ENCODE peak calls at places on chromosomes 12 and 14, in four cellular contexts. U is GM23338, A is breast epithelium, X is stomach. C is an unnamed sample.

GRCh38 chr12:24823808-24824515 is 124.9 kb downstream of the BCAT1 start:
- DNase-seq in A (no peak), U (no peak), X (no peak), C (no peak)

GRCh38 chr12:122423258-122424165 is 1.0 kb upstream of the CLIP1 start:
- DNase-seq in A (no peak), X (no peak), U (peak; percentile 69), C (peak; percentile 69)

GRCh38 chr12:11580125-11580751 is 69.2 kb upstream of the ETV6 start:
- DNase-seq in U (no peak), X (peak; percentile 32), A (no peak), C (peak; percentile 71)

GRCh38 chr14:39446131-39446744 is 14.0 kb upstream of the FBXO33 start:
- DNase-seq in A (no peak), X (no peak), U (no peak), C (no peak)

GRCh38 chr12:1093166-1093751 is 102.2 kb downstream of the ERC1 start:
- DNase-seq in A (no peak), X (no peak), U (peak; percentile 85), C (no peak)

GRCh38 chr12:46443594-46444263 is 71.2 kb upstream of the SLC38A2 start:
- DNase-seq in A (no peak), X (no peak), U (no peak), C (no peak)

GRCh38 chr14:96225745-96226151 is 21.1 kb downstream of the BDKRB2 start:
- DNase-seq in A (no peak), U (peak; percentile 56), X (no peak), C (no peak)

GRCh38 chr14:20774258-20774657 is 6.1 kb downstream of the EDDM3B start:
- DNase-seq in A (no peak), X (no peak), U (no peak), C (no peak)

GRCh38 chr12:122884860-122885259 is 11.1 kb downstream of the VPS37B start:
- DNase-seq in X (no peak), U (no peak), A (no peak), C (no peak)

GRCh38 chr12:32756476-32757158 is 920 bp upstream of the YARS2 start:
- DNase-seq in A (no peak), U (peak; percentile 26), X (no peak), C (no peak)

GRCh38 chr12:18120899-18121298 is 30.9 kb upstream of the RERGL start:
- DNase-seq in X (no peak), A (no peak), U (no peak), C (no peak)

GRCh38 chr12:218221-218620 is 4.3 kb upstream of the SLC6A12 start:
- DNase-seq in U (no peak), A (no peak), X (no peak), C (no peak)

GRCh38 chr12:99910342-99910741 is 74.4 kb downstream of the ANKS1B start:
- DNase-seq in X (no peak), U (no peak), A (no peak), C (no peak)

GRCh38 chr14:64700894-64701293 is 3.3 kb upstream of the PLEKHG3 start:
- DNase-seq in U (no peak), A (no peak), X (no peak), C (no peak)

GRCh38 chr14:64704145-64704742 is at the start of gene PLEKHG3:
- DNase-seq in X (peak; percentile 87), A (peak; percentile 90), U (peak; percentile 93), C (peak; percentile 93)

GRCh38 chr14:64701660-64702059 is 2.6 kb upstream of the PLEKHG3 start:
- DNase-seq in U (peak; percentile 75), A (no peak), X (no peak), C (peak; percentile 1)

GRCh38 chr14:64703393-64704144 is 655 bp upstream of the PLEKHG3 start:
- DNase-seq in A (no peak), X (no peak), U (peak; percentile 70), C (peak; percentile 60)

DNA sequence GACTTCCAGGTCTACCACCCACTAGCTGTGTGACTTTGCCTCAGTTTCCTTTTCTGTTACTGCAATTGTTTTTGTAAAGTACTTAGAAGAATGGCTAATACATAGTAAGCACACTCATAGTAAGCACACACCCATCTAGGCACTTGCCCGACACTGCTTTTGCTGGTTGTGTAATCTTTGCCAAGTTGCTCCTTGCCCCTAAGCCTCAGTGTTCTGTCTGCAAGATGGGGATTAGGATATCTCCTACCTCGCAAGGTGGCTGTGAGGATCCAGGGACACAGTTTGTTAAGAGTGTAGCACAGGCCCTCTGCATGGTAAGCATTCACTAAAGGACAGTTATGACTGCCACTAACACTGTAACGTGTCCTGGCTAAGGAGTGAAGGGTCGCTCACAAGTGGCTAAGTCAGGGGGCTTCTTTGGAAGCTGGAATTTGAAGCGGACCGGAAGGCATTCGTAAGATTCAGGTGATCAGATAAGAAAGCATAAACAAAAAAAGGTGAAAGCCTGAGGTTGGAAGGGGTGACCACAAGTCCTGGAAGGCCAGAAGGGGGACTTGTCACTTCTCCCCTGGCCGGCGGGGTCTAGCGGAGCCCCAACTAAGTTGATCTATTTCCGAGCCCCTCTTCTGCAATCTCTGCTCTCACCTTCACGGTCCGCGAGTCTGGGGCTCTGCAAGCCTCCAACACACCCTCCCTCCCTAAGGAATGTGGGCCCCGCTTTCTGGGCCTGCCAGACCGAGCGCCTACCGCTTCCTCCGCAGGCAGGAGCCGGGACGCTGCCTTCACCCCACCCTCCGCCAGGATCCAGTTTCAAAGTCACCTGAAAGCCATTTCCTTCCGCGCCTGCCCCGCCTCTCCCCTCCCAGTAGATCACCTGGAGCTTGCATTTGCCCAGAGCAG is 1.5 kb upstream of the PLEKHG3 start:
- DNase-seq in U (peak; percentile 98), A (peak; percentile 74), X (peak; percentile 80), C (peak; percentile 64)
- TF ChIP-seq POLR2AphosphoS5 in U (peak; percentile 70), A (no peak), X (peak; percentile 50), C (no peak)

GRCh38 chr14:43003845-43004244 is 1397.2 kb downstream of the LRFN5 start:
- DNase-seq in X (no peak), A (no peak), U (peak; percentile 74), C (no peak)

GRCh38 chr14:43001729-43002128 is 1395.1 kb downstream of the LRFN5 start:
- DNase-seq in A (no peak), U (peak; percentile 2), X (no peak), C (no peak)

GRCh38 chr14:43005807-43006206 is 1399.1 kb downstream of the LRFN5 start:
- DNase-seq in U (peak; percentile 2), X (no peak), A (no peak), C (no peak)
- TF ChIP-seq CTCF in U (peak; percentile 35), X (no peak), A (no peak), C (no peak)

DNA sequence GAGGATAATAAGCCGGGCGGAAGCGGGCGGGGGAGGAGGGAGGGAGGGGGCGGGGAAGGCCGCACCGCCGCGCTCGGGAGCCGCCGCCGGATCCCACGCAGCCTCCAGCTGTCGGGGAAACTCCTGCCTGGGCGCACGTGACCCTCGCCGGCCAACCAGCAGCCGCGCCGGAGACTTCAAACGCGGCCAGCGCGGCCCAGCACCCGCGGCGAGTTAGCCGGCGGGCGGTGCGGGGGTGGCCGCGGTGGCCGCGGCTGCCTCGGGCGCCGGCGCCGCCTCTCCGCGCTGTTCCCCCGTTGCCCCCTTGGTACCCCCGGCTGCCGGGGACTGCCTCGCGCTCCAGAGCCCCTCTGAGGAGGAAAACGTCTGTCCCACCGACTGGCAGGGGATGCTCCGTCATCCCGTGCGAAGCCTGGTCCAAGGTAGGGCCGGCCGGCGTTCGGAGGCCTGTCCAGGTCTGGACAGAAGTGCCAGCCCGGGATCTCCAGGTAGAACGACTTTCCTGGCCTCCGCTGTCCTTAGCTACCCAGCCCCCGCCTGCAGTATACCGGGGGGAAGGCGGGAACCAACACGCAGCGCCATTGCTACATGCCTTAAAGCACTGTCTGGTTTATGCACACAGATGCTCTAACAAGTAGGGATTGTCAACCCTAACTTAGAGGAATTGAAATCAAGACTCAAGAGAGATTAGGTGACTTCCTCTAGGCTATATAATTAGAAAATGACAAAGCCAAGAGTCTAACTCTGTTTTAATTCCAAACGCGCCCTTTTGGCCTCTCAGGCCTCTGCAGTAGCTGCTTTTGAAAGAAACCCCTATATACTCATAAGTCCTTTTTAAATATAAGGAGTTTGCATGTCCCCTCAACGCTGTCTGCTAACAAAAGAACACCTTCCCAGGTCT is at the start of gene YAF2:
- DNase-seq in A (peak; percentile 86), U (peak; percentile 87), X (peak; percentile 91), C (peak; percentile 96)
- TF ChIP-seq POLR2AphosphoS5 in A (no peak), U (no peak), X (peak; percentile 71), C (no peak)

GRCh38 chr12:78120866-78121590 is 290.3 kb downstream of the NAV3 start:
- DNase-seq in X (no peak), A (no peak), U (no peak), C (no peak)
- TF ChIP-seq CTCF in X (no peak), A (peak; percentile 23), U (peak; percentile 47), C (no peak)

GRCh38 chr14:103733651-103734050 is 18.0 kb downstream of the ZFYVE21 start:
- DNase-seq in A (no peak), U (no peak), X (no peak), C (peak; percentile 49)

GRCh38 chr14:103731481-103731880 is 15.9 kb downstream of the ZFYVE21 start:
- DNase-seq in X (no peak), U (no peak), A (no peak), C (no peak)

GRCh38 chr14:103734081-103734888 is 18.7 kb downstream of the ZFYVE21 start:
- DNase-seq in A (no peak), U (no peak), X (no peak), C (peak; percentile 59)

GRCh38 chr14:103731916-103732867 is 16.6 kb downstream of the ZFYVE21 start:
- DNase-seq in U (no peak), A (no peak), X (no peak), C (no peak)

DNA sequence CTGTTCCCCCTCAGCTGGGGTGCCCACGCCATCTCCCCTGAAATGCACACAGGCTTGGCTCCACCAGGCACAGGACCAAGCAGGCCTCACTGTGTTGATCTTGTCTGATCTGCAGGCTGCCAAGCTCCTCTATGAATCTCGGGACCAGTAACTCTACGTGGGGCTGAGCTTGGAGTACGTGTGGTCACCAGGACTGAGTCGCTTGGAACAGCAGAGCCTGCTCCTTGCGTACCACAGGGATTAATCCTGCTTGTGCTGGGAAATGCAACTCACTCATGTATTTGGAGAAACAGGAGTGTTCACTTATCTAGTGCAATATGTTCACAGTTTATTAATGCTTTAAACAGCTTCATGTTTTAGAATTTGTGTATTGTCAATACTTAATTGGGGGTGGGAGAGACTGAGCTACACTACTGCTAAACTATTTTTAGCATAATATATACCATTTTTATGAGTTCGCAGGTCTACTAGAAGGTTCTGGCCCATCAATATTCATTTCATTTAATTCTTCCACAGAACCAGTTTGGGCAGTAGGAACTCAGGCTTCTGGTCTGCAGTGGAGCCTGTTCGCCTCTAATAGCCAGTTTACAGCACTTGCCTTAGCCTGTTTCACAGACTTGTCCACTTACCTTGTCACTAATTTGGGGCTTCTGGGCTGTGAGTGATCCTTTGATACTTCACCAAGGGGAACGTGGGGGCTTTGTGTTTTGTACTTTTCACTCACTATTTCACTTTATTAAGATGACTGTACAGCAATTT is 17.4 kb downstream of the ZFYVE21 start:
- DNase-seq in U (no peak), X (no peak), A (no peak), C (peak; percentile 12)
- TF ChIP-seq POLR2AphosphoS5 in U (no peak), X (no peak), A (no peak), C (no peak)

DNA sequence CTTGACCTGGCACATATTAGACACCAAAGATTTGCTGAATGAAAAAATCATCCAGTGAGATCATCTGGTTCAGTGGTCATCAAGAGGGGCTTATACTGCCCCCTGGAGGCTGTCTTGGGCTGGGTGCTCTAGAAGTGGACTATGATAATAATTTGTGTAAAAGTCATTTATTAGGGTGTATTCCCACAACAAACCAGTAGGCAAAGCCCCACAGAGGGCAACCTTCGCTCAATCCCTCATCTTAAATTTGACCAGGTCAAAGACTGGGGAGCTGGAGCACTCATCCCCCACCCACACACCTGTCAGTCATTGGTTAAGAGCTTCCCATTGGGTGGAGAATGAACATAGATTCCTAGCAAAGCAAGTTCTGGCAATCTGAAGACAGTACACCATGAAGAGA is 20.0 kb upstream of the FICD start:
- DNase-seq in U (peak; percentile 86), X (no peak), A (no peak), C (no peak)
- TF ChIP-seq CTCF in U (peak; percentile 85), X (no peak), A (no peak), C (no peak)